ENCODE peak calls at places on chromosomes 7 and 10, in five cellular contexts. One of them, this sample, is unnamed.

GRCh38 chr7:82109288-82109687 is 334.3 kb downstream of the CACNA2D1 start:
- DNase-seq in hepatocyte: no peak
- DNase-seq in endothelial cell of umbilical vein: peak; percentile 88
- DNase-seq in fibroblast of lung: peak; percentile 41
- DNase-seq in PC-9: no peak
- DNase-seq in this sample: peak; percentile 41

GRCh38 chr7:75931676-75932075 is 16.7 kb downstream of the POR start:
- DNase-seq in fibroblast of lung: no peak
- DNase-seq in PC-9: no peak
- DNase-seq in endothelial cell of umbilical vein: no peak
- DNase-seq in hepatocyte: no peak
- DNase-seq in this sample: no peak

GRCh38 chr7:7956531-7957221 is 11.9 kb upstream of the GLCCI1 start:
- DNase-seq in PC-9: peak; percentile 41
- DNase-seq in hepatocyte: no peak
- DNase-seq in fibroblast of lung: peak; percentile 66
- DNase-seq in endothelial cell of umbilical vein: peak; percentile 13
- DNase-seq in this sample: peak; percentile 53

GRCh38 chr10:61899997-61900828 is 1.3 kb upstream of the ARID5B start:
- DNase-seq in fibroblast of lung: peak; percentile 92
- DNase-seq in PC-9: peak; percentile 51
- DNase-seq in hepatocyte: peak; percentile 66
- DNase-seq in endothelial cell of umbilical vein: peak; percentile 66
- DNase-seq in this sample: peak; percentile 66

GRCh38 chr7:131052285-131052942 is 275.3 kb upstream of the MKLN1 start:
- DNase-seq in endothelial cell of umbilical vein: no peak
- DNase-seq in fibroblast of lung: no peak
- DNase-seq in PC-9: no peak
- DNase-seq in hepatocyte: no peak
- DNase-seq in this sample: no peak

GRCh38 chr10:59677253-59677831 is 32.3 kb downstream of the SLC16A9 start:
- DNase-seq in PC-9: no peak
- DNase-seq in endothelial cell of umbilical vein: no peak
- DNase-seq in fibroblast of lung: no peak
- DNase-seq in hepatocyte: no peak
- DNase-seq in this sample: no peak

GRCh38 chr7:130814753-130815152 is 80.7 kb upstream of the KLF14 start:
- DNase-seq in hepatocyte: no peak
- DNase-seq in endothelial cell of umbilical vein: peak; percentile 37
- DNase-seq in fibroblast of lung: peak; percentile 64
- DNase-seq in PC-9: no peak
- DNase-seq in this sample: peak; percentile 16

GRCh38 chr7:123797673-123798526 is 47.1 kb upstream of the HYAL4 start:
- DNase-seq in fibroblast of lung: peak; percentile 94
- DNase-seq in hepatocyte: peak; percentile 69
- DNase-seq in PC-9: peak; percentile 45
- DNase-seq in endothelial cell of umbilical vein: peak; percentile 82
- DNase-seq in this sample: peak; percentile 94

GRCh38 chr10:113486531-113486930 is 66.3 kb upstream of the HABP2 start:
- DNase-seq in PC-9: no peak
- DNase-seq in fibroblast of lung: no peak
- DNase-seq in hepatocyte: no peak
- DNase-seq in endothelial cell of umbilical vein: no peak
- DNase-seq in this sample: no peak

GRCh38 chr7:127755529-127755928 is 103.5 kb downstream of the SND1 start:
- DNase-seq in fibroblast of lung: no peak
- DNase-seq in hepatocyte: no peak
- DNase-seq in endothelial cell of umbilical vein: no peak
- DNase-seq in PC-9: no peak
- DNase-seq in this sample: no peak

GRCh38 chr7:13778967-13779366 is 210.5 kb downstream of the ETV1 start:
- DNase-seq in hepatocyte: no peak
- DNase-seq in fibroblast of lung: peak; percentile 21
- DNase-seq in PC-9: peak; percentile 45
- DNase-seq in endothelial cell of umbilical vein: no peak
- DNase-seq in this sample: peak; percentile 59

GRCh38 chr10:129865413-129865812 is 98.7 kb downstream of the EBF3 start:
- DNase-seq in endothelial cell of umbilical vein: no peak
- DNase-seq in hepatocyte: no peak
- DNase-seq in PC-9: no peak
- DNase-seq in fibroblast of lung: no peak
- DNase-seq in this sample: no peak

GRCh38 chr10:119715628-119716505 is 10.0 kb upstream of the INPP5F start:
- DNase-seq in endothelial cell of umbilical vein: no peak
- DNase-seq in hepatocyte: no peak
- DNase-seq in fibroblast of lung: peak; percentile 23
- DNase-seq in PC-9: no peak
- DNase-seq in this sample: no peak

GRCh38 chr10:119705434-119705831 is 20.4 kb upstream of the INPP5F start:
- DNase-seq in PC-9: no peak
- DNase-seq in endothelial cell of umbilical vein: no peak
- DNase-seq in hepatocyte: no peak
- DNase-seq in fibroblast of lung: no peak
- DNase-seq in this sample: no peak

GRCh38 chr7:27202018-27202740 is 2.3 kb upstream of the HOXA13 start:
- DNase-seq in endothelial cell of umbilical vein: no peak
- DNase-seq in hepatocyte: no peak
- DNase-seq in fibroblast of lung: no peak
- DNase-seq in PC-9: no peak
- DNase-seq in this sample: no peak

GRCh38 chr10:132770061-132771021 is 15.6 kb downstream of the NKX6-2 start:
- DNase-seq in PC-9: no peak
- DNase-seq in fibroblast of lung: no peak
- DNase-seq in endothelial cell of umbilical vein: no peak
- DNase-seq in hepatocyte: no peak
- DNase-seq in this sample: no peak

GRCh38 chr7:39695852-39696586 is 72.6 kb downstream of the RALA start:
- DNase-seq in PC-9: no peak
- DNase-seq in fibroblast of lung: no peak
- DNase-seq in endothelial cell of umbilical vein: no peak
- DNase-seq in hepatocyte: no peak
- DNase-seq in this sample: no peak

GRCh38 chr7:105638942-105639495 is 57.7 kb upstream of the EFCAB10 start:
- DNase-seq in fibroblast of lung: no peak
- DNase-seq in endothelial cell of umbilical vein: no peak
- DNase-seq in hepatocyte: peak; percentile 48
- DNase-seq in PC-9: peak; percentile 16
- DNase-seq in this sample: no peak

GRCh38 chr10:12588091-12588850 is 238.9 kb downstream of the CAMK1D start:
- DNase-seq in endothelial cell of umbilical vein: no peak
- DNase-seq in fibroblast of lung: no peak
- DNase-seq in hepatocyte: no peak
- DNase-seq in PC-9: no peak
- DNase-seq in this sample: peak; percentile 30

GRCh38 chr7:32518534-32519140 is 23.3 kb downstream of the AVL9 start:
- DNase-seq in hepatocyte: no peak
- DNase-seq in PC-9: no peak
- DNase-seq in fibroblast of lung: peak; percentile 74
- DNase-seq in endothelial cell of umbilical vein: no peak
- DNase-seq in this sample: peak; percentile 77

GRCh38 chr7:67692425-67692824 is 695.8 kb downstream of the TYW1 start:
- DNase-seq in PC-9: no peak
- DNase-seq in fibroblast of lung: no peak
- DNase-seq in hepatocyte: no peak
- DNase-seq in endothelial cell of umbilical vein: no peak
- DNase-seq in this sample: peak; percentile 6

GRCh38 chr10:114401195-114401741 is 3.0 kb downstream of the AFAP1L2 start:
- DNase-seq in hepatocyte: no peak
- DNase-seq in endothelial cell of umbilical vein: no peak
- DNase-seq in fibroblast of lung: peak; percentile 94
- DNase-seq in PC-9: no peak
- DNase-seq in this sample: peak; percentile 65

GRCh38 chr10:13865758-13866491 is 279.2 kb downstream of the PRPF18 start:
- DNase-seq in PC-9: peak; percentile 68
- DNase-seq in fibroblast of lung: peak; percentile 73
- DNase-seq in hepatocyte: no peak
- DNase-seq in endothelial cell of umbilical vein: peak; percentile 89
- DNase-seq in this sample: peak; percentile 74

GRCh38 chr7:34070486-34071323 is 165.4 kb downstream of the BMPER start:
- DNase-seq in fibroblast of lung: peak; percentile 84
- DNase-seq in PC-9: no peak
- DNase-seq in hepatocyte: no peak
- DNase-seq in endothelial cell of umbilical vein: peak; percentile 65
- DNase-seq in this sample: peak; percentile 68

GRCh38 chr7:92916751-92917369 is 80.5 kb upstream of the CDK6 start:
- DNase-seq in fibroblast of lung: no peak
- DNase-seq in hepatocyte: no peak
- DNase-seq in endothelial cell of umbilical vein: no peak
- DNase-seq in PC-9: peak; percentile 86
- DNase-seq in this sample: peak; percentile 89

GRCh38 chr7:17651926-17652385 is 288.3 kb downstream of the SNX13 start:
- DNase-seq in endothelial cell of umbilical vein: peak; percentile 37
- DNase-seq in fibroblast of lung: peak; percentile 93
- DNase-seq in PC-9: no peak
- DNase-seq in hepatocyte: peak; percentile 10
- DNase-seq in this sample: peak; percentile 91

GRCh38 chr10:31507427-31507826 is 188.4 kb downstream of the ZEB1 start:
- DNase-seq in hepatocyte: no peak
- DNase-seq in endothelial cell of umbilical vein: no peak
- DNase-seq in PC-9: no peak
- DNase-seq in fibroblast of lung: no peak
- DNase-seq in this sample: no peak

GRCh38 chr7:81638216-81638615 is 131.6 kb downstream of the HGF start:
- DNase-seq in fibroblast of lung: peak; percentile 79
- DNase-seq in hepatocyte: no peak
- DNase-seq in endothelial cell of umbilical vein: peak; percentile 24
- DNase-seq in PC-9: no peak
- DNase-seq in this sample: peak; percentile 62

DNA sequence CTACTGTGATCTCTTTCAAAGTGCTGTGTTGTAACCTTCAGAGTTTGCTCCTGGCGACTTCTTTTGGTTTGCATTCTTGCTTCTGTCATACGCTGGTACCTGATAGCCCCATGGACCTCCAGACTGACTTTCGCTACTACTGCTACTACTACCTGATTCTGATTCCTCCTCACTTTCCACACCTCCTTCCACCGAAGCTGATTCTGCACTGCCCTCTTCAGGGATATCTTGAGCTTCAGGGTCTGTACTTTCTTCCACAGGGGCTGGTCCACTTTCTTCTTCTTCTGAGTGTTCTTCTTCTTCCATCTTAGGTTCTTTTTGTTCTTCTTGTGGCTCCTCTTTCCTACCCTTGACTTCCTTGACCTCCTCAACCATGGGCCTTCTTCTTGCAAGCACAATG is 992.4 kb downstream of the PCDH15 start:
- DNase-seq in PC-9: no peak
- DNase-seq in endothelial cell of umbilical vein: no peak
- DNase-seq in hepatocyte: peak; percentile 11
- DNase-seq in fibroblast of lung: no peak
- DNase-seq in this sample: no peak
- H3K79me2 ChIP-seq in PC-9: no peaks in the 10 kb centered on the region
- H3K79me2 ChIP-seq in endothelial cell of umbilical vein: no peaks in the 10 kb centered on the region
- H3K79me2 ChIP-seq in hepatocyte: no peaks in the 10 kb centered on the region
- H3K79me2 ChIP-seq in fibroblast of lung: no peaks in the 10 kb centered on the region
- H3K79me2 ChIP-seq in this sample: no peaks in the 10 kb centered on the region

GRCh38 chr7:42139751-42140150 is 97.3 kb downstream of the GLI3 start:
- DNase-seq in endothelial cell of umbilical vein: no peak
- DNase-seq in fibroblast of lung: no peak
- DNase-seq in hepatocyte: no peak
- DNase-seq in PC-9: no peak
- DNase-seq in this sample: no peak
- H3K4me1 ChIP-seq in endothelial cell of umbilical vein: peaks cover 5% of the 10 kb centered on the region
- H3K4me1 ChIP-seq in fibroblast of lung: peaks cover 3% of the 10 kb centered on the region
- H3K4me1 ChIP-seq in hepatocyte: peaks cover 12% of the 10 kb centered on the region
- H3K4me1 ChIP-seq in PC-9: no peaks in the 10 kb centered on the region
- H3K4me1 ChIP-seq in this sample: peaks cover 16% of the 10 kb centered on the region

DNA sequence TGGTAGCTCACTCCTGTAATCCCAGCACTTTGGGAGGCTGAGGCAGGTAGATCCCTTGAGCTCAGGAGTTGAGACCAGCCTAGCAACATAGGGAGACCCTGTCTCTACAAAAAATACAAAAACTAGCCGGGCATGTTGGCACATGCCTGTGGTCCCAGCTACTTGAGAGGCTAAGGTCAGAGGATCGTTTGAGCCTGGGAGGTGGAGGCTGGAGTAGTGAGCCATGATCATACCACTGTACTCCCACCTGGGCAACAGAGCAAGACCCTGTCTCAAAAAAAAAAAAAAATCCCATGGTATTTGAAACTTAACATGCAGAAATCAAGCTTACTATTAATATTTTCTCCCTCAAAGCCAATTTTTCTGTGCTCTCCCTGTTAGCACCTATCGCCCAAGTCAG is 5.9 kb downstream of the SFXN2 start:
- DNase-seq in PC-9: no peak
- DNase-seq in hepatocyte: no peak
- DNase-seq in endothelial cell of umbilical vein: no peak
- DNase-seq in fibroblast of lung: no peak
- DNase-seq in this sample: no peak
- H3K79me2 ChIP-seq in PC-9: no peaks in the 10 kb centered on the region
- H3K79me2 ChIP-seq in hepatocyte: peaks cover 53% of the 10 kb centered on the region
- H3K79me2 ChIP-seq in endothelial cell of umbilical vein: peaks cover 3% of the 10 kb centered on the region
- H3K79me2 ChIP-seq in fibroblast of lung: peaks cover 3% of the 10 kb centered on the region
- H3K79me2 ChIP-seq in this sample: peaks cover 23% of the 10 kb centered on the region

GRCh38 chr10:125621052-125621451 is 61.9 kb downstream of the TEX36 start:
- DNase-seq in endothelial cell of umbilical vein: no peak
- DNase-seq in PC-9: no peak
- DNase-seq in fibroblast of lung: no peak
- DNase-seq in hepatocyte: no peak
- DNase-seq in this sample: no peak
- H3K4me1 ChIP-seq in endothelial cell of umbilical vein: peaks cover 3% of the 10 kb centered on the region
- H3K4me1 ChIP-seq in PC-9: no peaks in the 10 kb centered on the region
- H3K4me1 ChIP-seq in fibroblast of lung: no peaks in the 10 kb centered on the region
- H3K4me1 ChIP-seq in hepatocyte: no peaks in the 10 kb centered on the region
- H3K4me1 ChIP-seq in this sample: no peaks in the 10 kb centered on the region

GRCh38 chr7:101885597-101885955 is 68.2 kb downstream of the CUX1 start:
- DNase-seq in endothelial cell of umbilical vein: no peak
- DNase-seq in fibroblast of lung: no peak
- DNase-seq in hepatocyte: no peak
- DNase-seq in PC-9: no peak
- DNase-seq in this sample: no peak

GRCh38 chr7:101891936-101892640 is 74.7 kb downstream of the CUX1 start:
- DNase-seq in fibroblast of lung: peak; percentile 38
- DNase-seq in endothelial cell of umbilical vein: no peak
- DNase-seq in PC-9: no peak
- DNase-seq in hepatocyte: no peak
- DNase-seq in this sample: no peak

GRCh38 chr7:101891124-101891523 is 73.7 kb downstream of the CUX1 start:
- DNase-seq in PC-9: no peak
- DNase-seq in fibroblast of lung: no peak
- DNase-seq in endothelial cell of umbilical vein: no peak
- DNase-seq in hepatocyte: no peak
- DNase-seq in this sample: no peak

GRCh38 chr7:101893326-101894085 is 76.1 kb downstream of the CUX1 start:
- DNase-seq in PC-9: no peak
- DNase-seq in hepatocyte: no peak
- DNase-seq in endothelial cell of umbilical vein: no peak
- DNase-seq in fibroblast of lung: no peak
- DNase-seq in this sample: no peak

GRCh38 chr7:101890666-101891065 is 73.2 kb downstream of the CUX1 start:
- DNase-seq in PC-9: no peak
- DNase-seq in hepatocyte: no peak
- DNase-seq in fibroblast of lung: no peak
- DNase-seq in endothelial cell of umbilical vein: no peak
- DNase-seq in this sample: no peak
- H3K79me2 ChIP-seq in PC-9: peaks cover 34% of the 10 kb centered on the region
- H3K79me2 ChIP-seq in hepatocyte: peaks cover 99% of the 10 kb centered on the region
- H3K79me2 ChIP-seq in fibroblast of lung: peaks cover 13% of the 10 kb centered on the region
- H3K79me2 ChIP-seq in endothelial cell of umbilical vein: peaks cover 9% of the 10 kb centered on the region
- H3K79me2 ChIP-seq in this sample: peaks cover 68% of the 10 kb centered on the region

This sample was measured in astrocyte.